ENCODE peak calls at places on chromosomes 11 and 22, in four cellular contexts. Z is GM12878, W is K562, P is HepG2. F is an unnamed sample.

GRCh38 chr11:73851046-73851764 is 25.4 kb downstream of the COA4 start:
- DNase-seq in Z (no peak), W (no peak), P (no peak), F (no peak)

GRCh38 chr11:47514825-47515647 is 37.9 kb downstream of the CELF1 start:
- DNase-seq in Z (no peak), W (peak), P (no peak), F (no peak)

GRCh38 chr11:95299078-95299611 is 68.1 kb upstream of the SESN3 start:
- DNase-seq in Z (no peak), W (no peak), P (no peak), F (no peak)

GRCh38 chr22:40405178-40406062 is 35.0 kb downstream of the SGSM3 start:
- DNase-seq in Z (no peak), W (no peak), P (no peak), F (no peak)

GRCh38 chr11:116742104-116742503 is 30.7 kb downstream of the BUD13 start:
- DNase-seq in Z (no peak), W (no peak), P (no peak), F (no peak)

GRCh38 chr22:36884314-36885158 is 23.7 kb downstream of the NCF4 start:
- DNase-seq in Z (no peak), W (no peak), P (no peak), F (no peak)

GRCh38 chr11:5042091-5042490 is 4.2 kb upstream of the OR52J3 start:
- DNase-seq in Z (no peak), W (no peak), P (no peak), F (no peak)

GRCh38 chr11:68865241-68865640 is 23.5 kb upstream of the CPT1A start:
- DNase-seq in Z (no peak), W (no peak), P (no peak), F (no peak)

GRCh38 chr22:47200273-47201051 is 438.0 kb downstream of the TBC1D22A start:
- DNase-seq in Z (no peak), W (no peak), P (no peak), F (no peak)

GRCh38 chr11:23931443-23931842 is 565.4 kb upstream of the LUZP2 start:
- DNase-seq in Z (no peak), W (no peak), P (no peak), F (no peak)

GRCh38 chr22:44119669-44120313 is 60.9 kb upstream of the PARVG start:
- DNase-seq in Z (no peak), W (no peak), P (no peak), F (no peak)

GRCh38 chr11:18720086-18720810 is 5.7 kb downstream of the IGSF22 start:
- DNase-seq in Z (no peak), W (no peak), P (no peak), F (no peak)

GRCh38 chr22:38989461-38989860 is 7.3 kb downstream of the APOBEC3B start:
- DNase-seq in Z (no peak), W (no peak), P (no peak), F (no peak)

GRCh38 chr11:995752-996420 is 40.6 kb downstream of the MUC6 start:
- DNase-seq in Z (peak), W (peak), P (no peak), F (no peak)

GRCh38 chr11:46694607-46695006 is 5.8 kb downstream of the ARHGAP1 start:
- DNase-seq in Z (no peak), W (no peak), P (no peak), F (no peak)

GRCh38 chr22:44023404-44024287 is 456 bp upstream of the PARVB start:
- DNase-seq in Z (no peak), W (peak), P (no peak), F (peak)

GRCh38 chr11:45817191-45817590 is 12.2 kb downstream of the SLC35C1 start:
- DNase-seq in Z (peak), W (no peak), P (no peak), F (no peak)

GRCh38 chr11:33379931-33380330 is 122.8 kb downstream of the HIPK3 start:
- DNase-seq in Z (no peak), W (no peak), P (no peak), F (no peak)

GRCh38 chr11:118211006-118211405 is 13.8 kb downstream of the JAML start:
- DNase-seq in Z (no peak), W (no peak), P (no peak), F (peak)

GRCh38 chr22:21457023-21457787 is 10.0 kb upstream of the TMEM191C start:
- DNase-seq in Z (no peak), W (no peak), P (peak), F (peak)

GRCh38 chr11:44178381-44178780 is 82.9 kb downstream of the EXT2 start:
- DNase-seq in Z (no peak), W (no peak), P (no peak), F (no peak)

GRCh38 chr11:7413961-7414728 is 71.2 kb upstream of the OLFML1 start:
- DNase-seq in Z (no peak), W (no peak), P (peak), F (no peak)

GRCh38 chr22:44797181-44797720 is 44.9 kb downstream of the ARHGAP8 start:
- DNase-seq in Z (no peak), W (no peak), P (no peak), F (no peak)

GRCh38 chr11:47464479-47464878 is 15.5 kb upstream of the RAPSN start:
- DNase-seq in Z (no peak), W (no peak), P (no peak), F (peak)

GRCh38 chr11:117986981-117987495 is 844 bp downstream of the IL10RA start:
- DNase-seq in Z (peak), W (no peak), P (no peak), F (no peak)

DNA sequence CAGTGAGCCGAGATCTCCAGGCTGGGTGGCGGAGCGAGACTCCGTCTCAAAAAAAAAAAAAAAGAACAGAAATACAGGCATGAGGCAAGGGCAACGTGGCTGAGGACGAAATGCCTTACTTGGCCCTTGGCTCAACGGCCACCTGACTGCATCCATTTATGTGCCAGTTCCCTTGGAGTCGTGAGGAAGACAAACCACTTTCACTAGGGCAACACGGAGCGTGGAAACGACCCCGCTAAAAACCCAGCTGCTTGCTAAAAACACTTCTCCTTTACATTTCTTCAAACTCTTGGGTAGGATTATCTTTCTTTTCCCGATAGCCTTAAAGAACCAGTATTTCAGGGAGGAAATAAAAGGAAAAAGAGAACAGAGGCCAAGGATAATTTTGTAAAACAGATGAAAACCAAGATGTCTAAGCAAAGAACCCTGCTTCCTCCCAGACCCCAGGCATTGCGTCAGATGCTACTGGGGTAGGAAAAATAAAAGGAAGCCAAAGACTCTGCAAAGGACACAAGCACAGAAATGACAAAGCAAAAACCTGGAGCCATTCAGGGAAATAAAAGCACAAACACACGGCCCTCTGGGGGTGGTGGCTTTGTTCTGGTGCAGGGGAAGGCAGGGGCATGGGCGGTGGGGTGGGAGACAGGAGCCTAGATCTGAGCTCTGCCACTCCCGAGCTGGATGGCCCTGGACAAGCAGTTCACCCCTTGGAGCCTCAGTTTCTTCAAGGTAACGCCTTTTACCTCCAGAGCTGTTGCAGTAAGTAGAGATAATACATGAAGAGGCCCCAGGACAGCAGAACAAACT is 37.0 kb downstream of the PC start:
- DNase-seq in Z (no peak), W (no peak), P (no peak), F (no peak)
- TF ChIP-seq ETV6 in Z (no peak), W (no peak), P (no peak), F (no peak)

DNA sequence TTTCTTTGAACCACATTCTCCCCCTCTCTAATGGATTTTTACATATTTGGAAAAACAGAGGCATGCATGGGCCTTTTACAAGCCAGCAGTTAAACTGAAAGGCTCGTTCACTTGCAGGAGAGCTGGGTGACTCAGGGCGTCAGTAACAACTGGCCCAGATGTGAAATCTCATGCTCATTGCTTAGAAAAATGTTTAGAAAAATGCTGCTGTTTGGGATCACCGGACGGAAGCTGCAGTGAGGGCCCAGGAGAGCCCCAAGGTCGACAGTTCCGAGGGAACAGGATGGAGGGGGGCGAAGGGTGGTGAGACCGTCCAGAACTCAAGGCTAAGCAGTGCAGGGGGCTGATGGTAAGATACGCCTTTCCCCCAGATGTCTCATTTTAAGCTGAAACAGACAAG is 41.7 kb upstream of the SMTN start:
- DNase-seq in Z (no peak), W (no peak), P (peak), F (no peak)
- TF ChIP-seq ETV6 in Z (no peak), W (no peak), P (no peak), F (no peak)

GRCh38 chr11:113240389-113240788 is 74.0 kb upstream of the TTC12 start:
- DNase-seq in Z (no peak), W (no peak), P (no peak), F (no peak)

GRCh38 chr11:113234888-113235287 is 79.5 kb upstream of the TTC12 start:
- DNase-seq in Z (no peak), W (no peak), P (no peak), F (no peak)

GRCh38 chr11:113240790-113241189 is 73.6 kb upstream of the TTC12 start:
- DNase-seq in Z (no peak), W (no peak), P (no peak), F (no peak)

GRCh38 chr11:113238721-113239120 is 75.7 kb upstream of the TTC12 start:
- DNase-seq in Z (no peak), W (no peak), P (no peak), F (no peak)

DNA sequence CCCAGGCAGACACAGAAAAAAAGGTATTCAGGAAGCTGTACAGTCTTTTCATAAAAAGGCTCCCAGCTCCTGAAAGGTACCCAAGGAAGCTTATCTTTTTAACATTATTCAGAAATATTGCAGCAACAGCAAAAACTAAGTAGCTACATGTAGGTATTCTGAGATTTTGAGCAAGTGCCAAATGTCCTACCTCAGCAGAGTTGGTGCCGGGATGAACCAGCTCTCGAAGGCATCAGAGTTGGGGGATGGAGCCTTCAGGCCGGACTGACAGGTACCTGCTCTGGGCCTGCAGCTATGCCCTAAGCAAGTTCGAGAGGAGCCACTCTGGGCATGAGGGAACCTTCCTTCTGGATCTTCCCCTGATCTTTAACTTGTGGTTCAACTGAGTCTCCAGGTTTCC is 77.1 kb upstream of the TTC12 start:
- DNase-seq in Z (no peak), W (no peak), P (no peak), F (no peak)
- TF ChIP-seq ETV6 in Z (no peak), W (no peak), P (no peak), F (no peak)

DNA sequence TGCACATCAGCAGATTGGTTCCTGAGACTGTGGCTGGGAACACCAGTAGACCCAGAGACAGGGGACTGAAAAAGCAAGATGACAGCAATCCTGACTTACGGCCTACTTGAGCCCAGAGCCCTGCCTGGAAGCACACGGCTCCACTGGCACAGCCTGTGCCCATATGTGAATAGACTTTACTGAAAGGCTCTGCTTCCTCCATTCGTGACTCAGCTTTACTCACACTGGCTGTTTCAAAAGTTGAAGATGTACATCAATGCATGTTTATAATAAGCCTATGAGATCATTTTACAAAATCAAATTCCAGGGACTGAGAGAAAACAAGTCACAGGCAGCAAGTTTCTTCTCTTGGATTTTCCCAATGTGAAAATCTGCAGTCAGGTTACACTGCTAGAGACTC is 134.7 kb upstream of the TEAD1 start:
- DNase-seq in Z (no peak), W (no peak), P (no peak), F (no peak)
- TF ChIP-seq ETV6 in Z (no peak), W (no peak), P (no peak), F (no peak)

DNA sequence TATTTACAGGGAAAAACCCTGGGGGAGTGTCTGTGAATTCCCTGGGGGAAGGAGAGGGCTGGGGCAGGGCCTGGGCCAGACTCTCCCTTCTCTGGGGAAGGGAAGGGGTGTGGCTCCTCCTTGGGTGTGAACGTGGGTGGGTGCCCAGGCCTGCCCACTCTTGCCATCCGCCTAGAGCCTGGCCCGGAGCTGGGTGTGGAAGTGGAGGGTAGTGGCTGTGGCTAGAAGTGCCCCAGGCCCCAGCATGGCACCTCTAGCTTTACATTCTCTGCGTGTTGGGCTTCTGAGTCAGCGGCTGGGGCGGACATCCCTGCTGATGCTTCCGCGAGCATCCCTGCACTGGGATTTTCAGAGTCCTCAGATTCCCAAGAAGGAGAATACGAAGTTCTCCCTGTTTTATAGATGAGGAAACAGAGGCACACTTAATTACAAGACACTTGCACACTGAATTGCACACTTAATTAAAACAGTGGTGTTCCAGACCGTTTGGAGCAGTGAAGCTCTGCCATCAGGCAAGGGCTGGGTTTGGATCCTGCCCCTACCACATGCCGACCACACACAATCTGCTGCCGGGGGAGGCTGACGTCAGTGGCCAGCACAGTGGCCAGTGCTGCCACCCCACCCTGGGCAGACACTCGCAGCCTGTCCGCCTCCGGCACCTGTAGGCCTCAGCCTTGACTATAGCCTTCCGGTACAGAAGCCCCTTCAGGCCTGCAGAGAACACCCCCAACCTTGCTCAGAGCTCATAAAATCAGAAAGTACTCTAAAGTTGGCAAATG is 7.6 kb downstream of the BAD start:
- DNase-seq in Z (no peak), W (no peak), P (no peak), F (no peak)
- TF ChIP-seq ETV6 in Z (no peak), W (no peak), P (no peak), F (no peak)